ENCODE peak calls at places on chromosomes 16 and 17, in eight cellular contexts. One of them, this sample, is unnamed.
A peak's percentile ranks its signal among the peaks of the same experiment; 100 is the strongest.

GRCh38 chr16:56389554-56389953 is 35.8 kb downstream of the AMFR start:
- DNase-seq in DMS 273 treated with DMSO at 0.1 percent for 48 hours: no peak
- DNase-seq in activated CD4-positive, alpha-beta T cell treated with anti-CD3 and anti-CD28 coated beads, Interleukin-2, amount 50 U/mL, for 48 hours: no peak
- DNase-seq in Peyer's patch: no peak
- DNase-seq in EL: peak; percentile 100
- DNase-seq in GM18507: no peak
- DNase-seq in NCI-H1694 treated with DMSO at 0.1 percent for 48 hours: no peak
- DNase-seq in fibroblast of mammary gland: peak; percentile 100
- DNase-seq in this sample: peak; percentile 38

GRCh38 chr16:31141489-31142108 is 6.1 kb upstream of the PRSS8 start:
- DNase-seq in DMS 273 treated with DMSO at 0.1 percent for 48 hours: peak; percentile 67
- DNase-seq in activated CD4-positive, alpha-beta T cell treated with anti-CD3 and anti-CD28 coated beads, Interleukin-2, amount 50 U/mL, for 48 hours: no peak
- DNase-seq in Peyer's patch: no peak
- DNase-seq in EL: no peak
- DNase-seq in GM18507: no peak
- DNase-seq in NCI-H1694 treated with DMSO at 0.1 percent for 48 hours: no peak
- DNase-seq in fibroblast of mammary gland: peak; percentile 68
- DNase-seq in this sample: no peak

GRCh38 chr16:70481929-70482536 is 27.6 kb downstream of the FCSK start:
- DNase-seq in DMS 273 treated with DMSO at 0.1 percent for 48 hours: no peak
- DNase-seq in activated CD4-positive, alpha-beta T cell treated with anti-CD3 and anti-CD28 coated beads, Interleukin-2, amount 50 U/mL, for 48 hours: no peak
- DNase-seq in Peyer's patch: no peak
- DNase-seq in EL: peak; percentile 72
- DNase-seq in GM18507: no peak
- DNase-seq in NCI-H1694 treated with DMSO at 0.1 percent for 48 hours: no peak
- DNase-seq in fibroblast of mammary gland: peak; percentile 43
- DNase-seq in this sample: no peak

GRCh38 chr17:77488531-77489238 is 347.9 kb downstream of the SEC14L1 start:
- DNase-seq in DMS 273 treated with DMSO at 0.1 percent for 48 hours: no peak
- DNase-seq in activated CD4-positive, alpha-beta T cell treated with anti-CD3 and anti-CD28 coated beads, Interleukin-2, amount 50 U/mL, for 48 hours: no peak
- DNase-seq in Peyer's patch: no peak
- DNase-seq in EL: no peak
- DNase-seq in GM18507: no peak
- DNase-seq in NCI-H1694 treated with DMSO at 0.1 percent for 48 hours: no peak
- DNase-seq in fibroblast of mammary gland: no peak
- DNase-seq in this sample: no peak

GRCh38 chr16:29148867-29149272 is 164.0 kb downstream of the LAT start:
- DNase-seq in DMS 273 treated with DMSO at 0.1 percent for 48 hours: no peak
- DNase-seq in activated CD4-positive, alpha-beta T cell treated with anti-CD3 and anti-CD28 coated beads, Interleukin-2, amount 50 U/mL, for 48 hours: peak; percentile 46
- DNase-seq in Peyer's patch: peak; percentile 89
- DNase-seq in EL: no peak
- DNase-seq in GM18507: no peak
- DNase-seq in NCI-H1694 treated with DMSO at 0.1 percent for 48 hours: no peak
- DNase-seq in fibroblast of mammary gland: no peak
- DNase-seq in this sample: no peak

GRCh38 chr17:30858556-30859250 is 26.9 kb downstream of the ATAD5 start:
- DNase-seq in DMS 273 treated with DMSO at 0.1 percent for 48 hours: no peak
- DNase-seq in activated CD4-positive, alpha-beta T cell treated with anti-CD3 and anti-CD28 coated beads, Interleukin-2, amount 50 U/mL, for 48 hours: no peak
- DNase-seq in Peyer's patch: no peak
- DNase-seq in EL: peak; percentile 12
- DNase-seq in GM18507: no peak
- DNase-seq in NCI-H1694 treated with DMSO at 0.1 percent for 48 hours: no peak
- DNase-seq in fibroblast of mammary gland: peak; percentile 14
- DNase-seq in this sample: no peak

GRCh38 chr17:67779098-67779672 is 46.1 kb upstream of the BPTF start:
- DNase-seq in DMS 273 treated with DMSO at 0.1 percent for 48 hours: peak; percentile 46
- DNase-seq in activated CD4-positive, alpha-beta T cell treated with anti-CD3 and anti-CD28 coated beads, Interleukin-2, amount 50 U/mL, for 48 hours: peak; percentile 18
- DNase-seq in Peyer's patch: no peak
- DNase-seq in EL: peak; percentile 45
- DNase-seq in GM18507: no peak
- DNase-seq in NCI-H1694 treated with DMSO at 0.1 percent for 48 hours: peak; percentile 34
- DNase-seq in fibroblast of mammary gland: peak; percentile 92
- DNase-seq in this sample: peak; percentile 22

GRCh38 chr17:17754719-17755686 is 73.7 kb downstream of the RAI1 start:
- DNase-seq in DMS 273 treated with DMSO at 0.1 percent for 48 hours: no peak
- DNase-seq in activated CD4-positive, alpha-beta T cell treated with anti-CD3 and anti-CD28 coated beads, Interleukin-2, amount 50 U/mL, for 48 hours: no peak
- DNase-seq in Peyer's patch: no peak
- DNase-seq in EL: no peak
- DNase-seq in GM18507: no peak
- DNase-seq in NCI-H1694 treated with DMSO at 0.1 percent for 48 hours: no peak
- DNase-seq in fibroblast of mammary gland: no peak
- DNase-seq in this sample: no peak

GRCh38 chr16:4481965-4482364 is 5.8 kb downstream of the HMOX2 start:
- DNase-seq in DMS 273 treated with DMSO at 0.1 percent for 48 hours: no peak
- DNase-seq in activated CD4-positive, alpha-beta T cell treated with anti-CD3 and anti-CD28 coated beads, Interleukin-2, amount 50 U/mL, for 48 hours: no peak
- DNase-seq in Peyer's patch: no peak
- DNase-seq in EL: no peak
- DNase-seq in GM18507: no peak
- DNase-seq in NCI-H1694 treated with DMSO at 0.1 percent for 48 hours: no peak
- DNase-seq in fibroblast of mammary gland: no peak
- DNase-seq in this sample: no peak

GRCh38 chr16:15609286-15609649 is 33.7 kb downstream of the MARF1 start:
- DNase-seq in DMS 273 treated with DMSO at 0.1 percent for 48 hours: no peak
- DNase-seq in activated CD4-positive, alpha-beta T cell treated with anti-CD3 and anti-CD28 coated beads, Interleukin-2, amount 50 U/mL, for 48 hours: no peak
- DNase-seq in Peyer's patch: no peak
- DNase-seq in EL: no peak
- DNase-seq in GM18507: no peak
- DNase-seq in NCI-H1694 treated with DMSO at 0.1 percent for 48 hours: no peak
- DNase-seq in fibroblast of mammary gland: no peak
- DNase-seq in this sample: no peak

GRCh38 chr16:86657972-86658371 is 79.6 kb downstream of the FOXL1 start:
- DNase-seq in DMS 273 treated with DMSO at 0.1 percent for 48 hours: no peak
- DNase-seq in activated CD4-positive, alpha-beta T cell treated with anti-CD3 and anti-CD28 coated beads, Interleukin-2, amount 50 U/mL, for 48 hours: no peak
- DNase-seq in Peyer's patch: no peak
- DNase-seq in EL: no peak
- DNase-seq in GM18507: no peak
- DNase-seq in NCI-H1694 treated with DMSO at 0.1 percent for 48 hours: no peak
- DNase-seq in fibroblast of mammary gland: no peak
- DNase-seq in this sample: no peak

GRCh38 chr17:1730345-1731193 is 6.1 kb downstream of the WDR81 start:
- DNase-seq in DMS 273 treated with DMSO at 0.1 percent for 48 hours: no peak
- DNase-seq in activated CD4-positive, alpha-beta T cell treated with anti-CD3 and anti-CD28 coated beads, Interleukin-2, amount 50 U/mL, for 48 hours: no peak
- DNase-seq in Peyer's patch: peak; percentile 82
- DNase-seq in EL: peak; percentile 87
- DNase-seq in GM18507: no peak
- DNase-seq in NCI-H1694 treated with DMSO at 0.1 percent for 48 hours: no peak
- DNase-seq in fibroblast of mammary gland: peak; percentile 98
- DNase-seq in this sample: no peak

GRCh38 chr16:24667244-24667764 is 62.1 kb upstream of the TNRC6A start:
- DNase-seq in DMS 273 treated with DMSO at 0.1 percent for 48 hours: no peak
- DNase-seq in activated CD4-positive, alpha-beta T cell treated with anti-CD3 and anti-CD28 coated beads, Interleukin-2, amount 50 U/mL, for 48 hours: no peak
- DNase-seq in Peyer's patch: no peak
- DNase-seq in EL: no peak
- DNase-seq in GM18507: no peak
- DNase-seq in NCI-H1694 treated with DMSO at 0.1 percent for 48 hours: no peak
- DNase-seq in fibroblast of mammary gland: no peak
- DNase-seq in this sample: no peak

GRCh38 chr16:10027553-10027952 is 154.7 kb downstream of the GRIN2A start:
- DNase-seq in DMS 273 treated with DMSO at 0.1 percent for 48 hours: no peak
- DNase-seq in activated CD4-positive, alpha-beta T cell treated with anti-CD3 and anti-CD28 coated beads, Interleukin-2, amount 50 U/mL, for 48 hours: no peak
- DNase-seq in Peyer's patch: no peak
- DNase-seq in EL: no peak
- DNase-seq in GM18507: no peak
- DNase-seq in NCI-H1694 treated with DMSO at 0.1 percent for 48 hours: no peak
- DNase-seq in fibroblast of mammary gland: no peak
- DNase-seq in this sample: no peak

GRCh38 chr16:69311533-69312388 is 611 bp downstream of the VPS4A start:
- DNase-seq in DMS 273 treated with DMSO at 0.1 percent for 48 hours: no peak
- DNase-seq in activated CD4-positive, alpha-beta T cell treated with anti-CD3 and anti-CD28 coated beads, Interleukin-2, amount 50 U/mL, for 48 hours: peak; percentile 52
- DNase-seq in Peyer's patch: peak; percentile 66
- DNase-seq in EL: peak; percentile 42
- DNase-seq in GM18507: peak; percentile 30
- DNase-seq in NCI-H1694 treated with DMSO at 0.1 percent for 48 hours: no peak
- DNase-seq in fibroblast of mammary gland: no peak
- DNase-seq in this sample: no peak

GRCh38 chr17:41301916-41302901 is at the start of gene KRTAP29-1:
- DNase-seq in DMS 273 treated with DMSO at 0.1 percent for 48 hours: peak; percentile 23
- DNase-seq in activated CD4-positive, alpha-beta T cell treated with anti-CD3 and anti-CD28 coated beads, Interleukin-2, amount 50 U/mL, for 48 hours: no peak
- DNase-seq in Peyer's patch: no peak
- DNase-seq in EL: no peak
- DNase-seq in GM18507: no peak
- DNase-seq in NCI-H1694 treated with DMSO at 0.1 percent for 48 hours: peak; percentile 80
- DNase-seq in fibroblast of mammary gland: no peak
- DNase-seq in this sample: no peak

GRCh38 chr16:66898207-66898606 is 17.9 kb downstream of the PDP2 start:
- DNase-seq in DMS 273 treated with DMSO at 0.1 percent for 48 hours: no peak
- DNase-seq in activated CD4-positive, alpha-beta T cell treated with anti-CD3 and anti-CD28 coated beads, Interleukin-2, amount 50 U/mL, for 48 hours: no peak
- DNase-seq in Peyer's patch: no peak
- DNase-seq in EL: peak; percentile 49
- DNase-seq in GM18507: no peak
- DNase-seq in NCI-H1694 treated with DMSO at 0.1 percent for 48 hours: no peak
- DNase-seq in fibroblast of mammary gland: peak; percentile 45
- DNase-seq in this sample: no peak

GRCh38 chr17:79446347-79446746 is 164.5 kb downstream of the RBFOX3 start:
- DNase-seq in DMS 273 treated with DMSO at 0.1 percent for 48 hours: no peak
- DNase-seq in activated CD4-positive, alpha-beta T cell treated with anti-CD3 and anti-CD28 coated beads, Interleukin-2, amount 50 U/mL, for 48 hours: no peak
- DNase-seq in Peyer's patch: no peak
- DNase-seq in EL: no peak
- DNase-seq in GM18507: no peak
- DNase-seq in NCI-H1694 treated with DMSO at 0.1 percent for 48 hours: no peak
- DNase-seq in fibroblast of mammary gland: no peak
- DNase-seq in this sample: no peak

GRCh38 chr16:87583453-87584131 is 18.7 kb upstream of the JPH3 start:
- DNase-seq in DMS 273 treated with DMSO at 0.1 percent for 48 hours: no peak
- DNase-seq in activated CD4-positive, alpha-beta T cell treated with anti-CD3 and anti-CD28 coated beads, Interleukin-2, amount 50 U/mL, for 48 hours: no peak
- DNase-seq in Peyer's patch: no peak
- DNase-seq in EL: no peak
- DNase-seq in GM18507: no peak
- DNase-seq in NCI-H1694 treated with DMSO at 0.1 percent for 48 hours: no peak
- DNase-seq in fibroblast of mammary gland: peak; percentile 85
- DNase-seq in this sample: no peak

GRCh38 chr16:83769397-83770008 is 38.3 kb upstream of the HSBP1 start:
- DNase-seq in DMS 273 treated with DMSO at 0.1 percent for 48 hours: no peak
- DNase-seq in activated CD4-positive, alpha-beta T cell treated with anti-CD3 and anti-CD28 coated beads, Interleukin-2, amount 50 U/mL, for 48 hours: no peak
- DNase-seq in Peyer's patch: no peak
- DNase-seq in EL: no peak
- DNase-seq in GM18507: no peak
- DNase-seq in NCI-H1694 treated with DMSO at 0.1 percent for 48 hours: no peak
- DNase-seq in fibroblast of mammary gland: no peak
- DNase-seq in this sample: no peak

GRCh38 chr17:72719582-72720493 is 372.6 kb downstream of the SLC39A11 start:
- DNase-seq in DMS 273 treated with DMSO at 0.1 percent for 48 hours: no peak
- DNase-seq in activated CD4-positive, alpha-beta T cell treated with anti-CD3 and anti-CD28 coated beads, Interleukin-2, amount 50 U/mL, for 48 hours: peak; percentile 62
- DNase-seq in Peyer's patch: peak; percentile 72
- DNase-seq in EL: no peak
- DNase-seq in GM18507: no peak
- DNase-seq in NCI-H1694 treated with DMSO at 0.1 percent for 48 hours: no peak
- DNase-seq in fibroblast of mammary gland: no peak
- DNase-seq in this sample: no peak

GRCh38 chr16:89367538-89368059 is 122.8 kb downstream of the ANKRD11 start:
- DNase-seq in DMS 273 treated with DMSO at 0.1 percent for 48 hours: no peak
- DNase-seq in activated CD4-positive, alpha-beta T cell treated with anti-CD3 and anti-CD28 coated beads, Interleukin-2, amount 50 U/mL, for 48 hours: no peak
- DNase-seq in Peyer's patch: no peak
- DNase-seq in EL: no peak
- DNase-seq in GM18507: no peak
- DNase-seq in NCI-H1694 treated with DMSO at 0.1 percent for 48 hours: no peak
- DNase-seq in fibroblast of mammary gland: no peak
- DNase-seq in this sample: no peak

GRCh38 chr16:48075398-48075797 is 80.4 kb downstream of the ABCC12 start:
- DNase-seq in DMS 273 treated with DMSO at 0.1 percent for 48 hours: no peak
- DNase-seq in activated CD4-positive, alpha-beta T cell treated with anti-CD3 and anti-CD28 coated beads, Interleukin-2, amount 50 U/mL, for 48 hours: no peak
- DNase-seq in Peyer's patch: no peak
- DNase-seq in EL: peak; percentile 50
- DNase-seq in GM18507: no peak
- DNase-seq in NCI-H1694 treated with DMSO at 0.1 percent for 48 hours: no peak
- DNase-seq in fibroblast of mammary gland: peak; percentile 94
- DNase-seq in this sample: no peak

GRCh38 chr17:31008374-31009035 is 37.7 kb downstream of the RNF135 start:
- DNase-seq in DMS 273 treated with DMSO at 0.1 percent for 48 hours: no peak
- DNase-seq in activated CD4-positive, alpha-beta T cell treated with anti-CD3 and anti-CD28 coated beads, Interleukin-2, amount 50 U/mL, for 48 hours: peak; percentile 61
- DNase-seq in Peyer's patch: peak; percentile 81
- DNase-seq in EL: peak; percentile 76
- DNase-seq in GM18507: peak; percentile 38
- DNase-seq in NCI-H1694 treated with DMSO at 0.1 percent for 48 hours: no peak
- DNase-seq in fibroblast of mammary gland: peak; percentile 59
- DNase-seq in this sample: no peak

GRCh38 chr16:17512636-17513220 is 42.0 kb upstream of the XYLT1 start:
- DNase-seq in DMS 273 treated with DMSO at 0.1 percent for 48 hours: no peak
- DNase-seq in activated CD4-positive, alpha-beta T cell treated with anti-CD3 and anti-CD28 coated beads, Interleukin-2, amount 50 U/mL, for 48 hours: no peak
- DNase-seq in Peyer's patch: no peak
- DNase-seq in EL: peak; percentile 42
- DNase-seq in GM18507: no peak
- DNase-seq in NCI-H1694 treated with DMSO at 0.1 percent for 48 hours: no peak
- DNase-seq in fibroblast of mammary gland: peak; percentile 48
- DNase-seq in this sample: no peak

This sample was measured in SW 1271.